ENCODE peak calls at places on chromosomes 7 and 10, in six cellular contexts. F is K562, A is IMR-90, K is mammary epithelial cell, S is fibroblast of lung, M is SK-N-SH. T is an unnamed sample.

GRCh38 chr7:24959735-24960485 is 20.1 kb downstream of the OSBPL3 start:
- DNase-seq in F (no peak), A (no peak), K (no peak), S (peak; percentile 83), M (no peak), T (no peak)

GRCh38 chr7:76054129-76055120 is 6.5 kb downstream of the MDH2 start:
- DNase-seq in F (no peak), A (peak; percentile 77), K (peak; percentile 91), S (peak; percentile 29), M (no peak), T (no peak)

GRCh38 chr7:110601710-110602109 is 489.2 kb upstream of the LRRN3 start:
- DNase-seq in F (no peak), A (no peak), K (no peak), S (no peak), M (no peak), T (no peak)

GRCh38 chr7:80584778-80585177 is 53.7 kb upstream of the CD36 start:
- DNase-seq in F (no peak), A (peak; percentile 42), K (peak; percentile 75), S (peak; percentile 35), M (no peak), T (no peak)

GRCh38 chr7:138843632-138844580 is 45.9 kb upstream of the ATP6V0A4 start:
- DNase-seq in F (peak; percentile 65), A (no peak), K (no peak), S (no peak), M (no peak), T (no peak)

GRCh38 chr10:125049216-125049903 is 107.4 kb downstream of the ZRANB1 start:
- DNase-seq in F (peak; percentile 64), A (no peak), K (no peak), S (no peak), M (no peak), T (no peak)

GRCh38 chr7:51318886-51319579 is 2.4 kb upstream of the COBL start:
- DNase-seq in F (no peak), A (no peak), K (no peak), S (no peak), M (no peak), T (no peak)

GRCh38 chr7:42084263-42084662 is 152.7 kb downstream of the GLI3 start:
- DNase-seq in F (no peak), A (no peak), K (no peak), S (peak; percentile 53), M (no peak), T (no peak)

GRCh38 chr10:87504667-87505365 is at the start of gene MINPP1:
- DNase-seq in F (peak; percentile 81), A (peak; percentile 84), K (peak; percentile 89), S (peak; percentile 88), M (peak; percentile 95), T (peak; percentile 87)

GRCh38 chr7:130566898-130567280 is 75.0 kb downstream of the MEST start:
- DNase-seq in F (no peak), A (no peak), K (no peak), S (no peak), M (no peak), T (no peak)

GRCh38 chr7:100017300-100017699 is 1.9 kb downstream of the ZKSCAN1 start:
- DNase-seq in F (no peak), A (no peak), K (no peak), S (no peak), M (no peak), T (no peak)

GRCh38 chr7:86765931-86766330 is 122.2 kb downstream of the GRM3 start:
- DNase-seq in F (no peak), A (no peak), K (no peak), S (no peak), M (no peak), T (no peak)

GRCh38 chr10:104638861-104639594 is 2.1 kb upstream of the SORCS3 start:
- DNase-seq in F (peak; percentile 21), A (no peak), K (no peak), S (no peak), M (peak; percentile 86), T (peak; percentile 15)

GRCh38 chr7:158824028-158824427 is 5.3 kb downstream of the ESYT2 start:
- DNase-seq in F (no peak), A (no peak), K (no peak), S (peak; percentile 34), M (no peak), T (peak; percentile 65)

GRCh38 chr10:88293651-88294230 is 289.4 kb downstream of the RNLS start:
- DNase-seq in F (no peak), A (no peak), K (no peak), S (no peak), M (no peak), T (no peak)

GRCh38 chr10:44245601-44245938 is 139.3 kb downstream of the CXCL12 start:
- DNase-seq in F (no peak), A (peak; percentile 59), K (no peak), S (peak; percentile 61), M (no peak), T (no peak)

GRCh38 chr7:2100278-2101205 is 132.2 kb downstream of the MAD1L1 start:
- DNase-seq in F (no peak), A (no peak), K (no peak), S (no peak), M (peak; percentile 69), T (no peak)

GRCh38 chr10:115969591-115969990 is 303.4 kb downstream of the GFRA1 start:
- DNase-seq in F (no peak), A (no peak), K (no peak), S (no peak), M (no peak), T (no peak)

GRCh38 chr7:128911441-128912031 is 1.0 kb upstream of the KCP start:
- DNase-seq in F (no peak), A (no peak), K (no peak), S (no peak), M (peak; percentile 45), T (no peak)

GRCh38 chr7:76108540-76109233 is 60.8 kb downstream of the MDH2 start:
- DNase-seq in F (no peak), A (peak; percentile 24), K (no peak), S (peak; percentile 41), M (no peak), T (no peak)

GRCh38 chr10:70509376-70509775 is 30.8 kb downstream of the PALD1 start:
- DNase-seq in F (no peak), A (no peak), K (no peak), S (no peak), M (no peak), T (no peak)

GRCh38 chr7:133059263-133059662 is 22.6 kb downstream of the CHCHD3 start:
- DNase-seq in F (no peak), A (no peak), K (no peak), S (no peak), M (no peak), T (no peak)

GRCh38 chr7:36965625-36966024 is 241.3 kb upstream of the AOAH start:
- DNase-seq in F (no peak), A (no peak), K (no peak), S (no peak), M (no peak), T (no peak)

GRCh38 chr10:22805304-22805703 is 90.9 kb upstream of the PIP4K2A start:
- DNase-seq in F (no peak), A (peak; percentile 58), K (no peak), S (peak; percentile 73), M (peak; percentile 35), T (no peak)

GRCh38 chr10:73824146-73824725 is 12.8 kb upstream of the NDST2 start:
- DNase-seq in F (no peak), A (no peak), K (no peak), S (no peak), M (no peak), T (no peak)

GRCh38 chr10:73828166-73828565 is 16.8 kb upstream of the NDST2 start:
- DNase-seq in F (no peak), A (no peak), K (no peak), S (no peak), M (no peak), T (no peak)

GRCh38 chr10:73823391-73823790 is 12.0 kb upstream of the NDST2 start:
- DNase-seq in F (no peak), A (no peak), K (no peak), S (no peak), M (no peak), T (no peak)

DNA sequence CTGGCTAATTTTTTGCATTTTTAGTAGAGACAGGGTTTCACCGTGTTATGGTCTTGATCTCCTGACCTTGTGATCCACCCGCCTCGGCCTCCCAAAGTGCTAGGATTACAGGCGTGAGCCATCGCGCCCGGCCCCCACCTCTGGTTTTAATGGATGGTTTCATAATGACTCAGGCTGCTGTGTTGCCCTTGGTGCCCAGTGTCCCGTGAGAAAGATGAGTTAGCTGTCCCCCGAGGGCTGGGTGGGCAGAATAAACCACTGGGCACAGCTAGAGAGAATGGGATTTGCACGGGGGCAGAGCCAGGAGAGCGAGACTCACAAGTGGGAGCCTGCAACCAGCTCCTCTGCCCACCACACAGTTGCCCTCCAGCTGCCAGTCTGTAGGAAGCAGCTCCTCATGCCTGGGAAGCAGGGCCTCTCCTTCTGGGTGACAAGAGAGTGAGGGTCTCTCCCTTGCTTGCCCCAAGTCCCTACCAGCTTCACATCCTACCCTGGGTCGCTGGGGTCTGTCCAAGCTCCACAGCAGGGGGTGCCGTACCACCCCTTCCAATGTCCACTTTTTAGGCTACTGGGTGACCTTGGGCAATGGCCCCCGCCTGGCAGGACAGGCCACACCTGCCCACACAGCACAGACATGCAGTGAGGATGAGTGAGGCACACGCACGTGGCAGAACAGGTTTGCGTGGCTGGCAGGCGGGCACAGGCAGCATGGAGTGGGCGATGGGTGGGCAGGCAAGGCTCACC is 16.1 kb upstream of the NDST2 start:
- DNase-seq in F (no peak), A (no peak), K (peak; percentile 41), S (peak; percentile 28), M (no peak), T (no peak)
- H3K9ac ChIP-seq in F (no peak overlapping the region), A (no peak overlapping the region), K (no peak overlapping the region), S (no peak overlapping the region), M (no peak overlapping the region), T (no peak overlapping the region)

DNA sequence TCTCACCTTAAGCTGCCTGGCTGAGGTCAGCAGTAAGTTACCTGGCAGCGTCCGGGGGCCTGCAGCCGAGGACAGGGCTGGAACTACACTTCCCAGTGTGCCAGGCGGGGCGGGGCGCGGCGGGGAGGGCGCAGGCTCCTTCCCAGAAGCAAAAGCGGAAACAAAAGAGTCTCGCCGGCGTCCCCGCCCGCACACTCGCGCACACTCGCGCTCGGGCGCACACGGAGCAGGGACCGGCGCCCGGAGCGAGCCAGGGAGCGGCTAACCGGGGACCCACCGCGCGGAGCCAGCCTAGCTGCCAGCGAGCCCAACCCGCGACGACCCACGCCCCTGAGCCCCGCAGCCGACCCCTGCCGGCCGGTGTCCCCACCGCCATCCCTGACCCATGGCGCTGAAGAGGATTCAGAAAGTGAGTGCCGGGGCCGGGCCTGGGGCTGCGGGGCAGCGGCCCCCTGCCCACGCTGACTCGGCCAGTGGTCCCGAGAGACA is at the start of gene UBE2D1:
- DNase-seq in F (peak; percentile 86), A (peak; percentile 56), K (peak; percentile 74), S (peak; percentile 73), M (peak; percentile 92), T (peak; percentile 87)
- TF ChIP-seq CTCF in F (peak; percentile 10), A (peak; percentile 2), K (no peak), S (no peak), M (no peak), T (no peak)

DNA sequence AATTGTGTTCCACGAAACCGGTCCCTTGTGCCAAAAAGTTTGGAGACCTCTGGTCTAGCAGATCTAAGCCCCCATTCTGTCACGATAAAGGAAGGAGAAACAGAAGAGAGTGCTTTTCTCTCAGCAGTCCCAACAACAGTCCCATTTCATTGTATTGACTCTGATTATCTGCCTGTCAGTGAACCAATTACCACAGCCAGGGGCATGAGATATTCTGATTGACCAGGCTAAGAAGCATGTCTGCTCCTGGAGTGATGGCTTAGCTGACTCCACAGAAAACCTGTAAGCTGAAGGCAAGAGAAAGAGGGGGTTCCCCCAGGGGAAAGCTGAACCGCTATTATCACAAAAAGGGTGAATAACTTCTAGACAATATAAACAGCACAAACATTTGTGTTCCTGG is 765.4 kb downstream of the SORCS1 start:
- DNase-seq in F (no peak), A (no peak), K (no peak), S (no peak), M (no peak), T (no peak)
- H3K9me3 ChIP-seq in F (no peaks in the 10 kb centered on the region), A (no peaks in the 10 kb centered on the region), K (no peaks in the 10 kb centered on the region), S (no peaks in the 10 kb centered on the region), M (no peaks in the 10 kb centered on the region), T (no peaks in the 10 kb centered on the region)

GRCh38 chr10:77687621-77688020 is 50.0 kb upstream of the KCNMA1 start:
- DNase-seq in F (no peak), A (no peak), K (no peak), S (no peak), M (no peak), T (no peak)
- H3K9ac ChIP-seq in F (no peak overlapping the region), A (no peak overlapping the region), K (no peak overlapping the region), S (no peak overlapping the region), M (no peak overlapping the region), T (no peak overlapping the region)

T was measured in MM.1S.